ENCODE peak calls at places on chromosome 3, in eight cellular contexts. H is uterus, W is upper lobe of right lung, F is neural progenitor cell, N is esophagus squamous epithelium, Z is ovary, I is fibroblast of lung, E is OCI-LY7. G is an unnamed sample.

GRCh38 chr3:115680802-115681345 is 57.6 kb downstream of the GAP43 start:
- DNase-seq in H (no peak), N (no peak), I (peak; percentile 54), F (no peak), W (no peak), Z (no peak), E (no peak), G (no peak)

GRCh38 chr3:151086484-151087456 is 1.3 kb downstream of the MED12L start:
- DNase-seq in E (peak; percentile 92), N (peak; percentile 14), F (peak; percentile 94), H (peak; percentile 68), Z (peak; percentile 62), I (peak; percentile 84), W (peak; percentile 85), G (peak; percentile 55)

GRCh38 chr3:58249358-58250092 is 11.9 kb downstream of the ABHD6 start:
- DNase-seq in N (no peak), F (peak; percentile 91), I (peak; percentile 28), H (no peak), W (no peak), E (no peak), Z (no peak), G (no peak)

GRCh38 chr3:71753716-71754609 is at the start of gene GPR27:
- DNase-seq in F (peak; percentile 78), I (peak; percentile 29), E (no peak), Z (no peak), N (no peak), H (peak; percentile 29), W (peak; percentile 70), G (no peak)

GRCh38 chr3:184261270-184262165 is at the start of gene CAMK2N2:
- DNase-seq in E (peak; percentile 33), N (no peak), I (peak; percentile 38), F (peak; percentile 81), Z (no peak), W (peak; percentile 76), H (no peak), G (no peak)

GRCh38 chr3:187247398-187247797 is 44.1 kb downstream of the MASP1 start:
- DNase-seq in Z (no peak), N (no peak), I (no peak), W (no peak), E (peak; percentile 1), H (no peak), F (no peak), G (no peak)

GRCh38 chr3:86948840-86949239 is 42.1 kb downstream of the VGLL3 start:
- DNase-seq in E (no peak), I (peak; percentile 84), N (no peak), F (no peak), W (no peak), H (no peak), Z (no peak), G (no peak)

GRCh38 chr3:102715030-102715697 is 280.3 kb downstream of the ZPLD1 start:
- DNase-seq in N (no peak), H (no peak), I (peak; percentile 2), W (no peak), F (no peak), E (no peak), Z (no peak), G (no peak)

GRCh38 chr3:133927543-133928066 is 31.9 kb upstream of the RAB6B start:
- DNase-seq in H (peak; percentile 62), W (peak; percentile 84), I (peak; percentile 29), F (peak; percentile 82), E (peak; percentile 45), Z (peak; percentile 63), N (no peak), G (no peak)

GRCh38 chr3:135865554-135865953 is 100.0 kb upstream of the PPP2R3A start:
- DNase-seq in H (no peak), I (no peak), E (no peak), Z (no peak), N (no peak), F (no peak), W (no peak), G (no peak)

GRCh38 chr3:175573226-175573625 is 714.1 kb downstream of the NAALADL2 start:
- DNase-seq in N (no peak), W (no peak), Z (no peak), F (no peak), I (no peak), E (no peak), H (no peak), G (no peak)

GRCh38 chr3:39279745-39280517 is at the start of gene CX3CR1:
- DNase-seq in Z (no peak), N (no peak), W (no peak), I (no peak), H (no peak), F (no peak), E (no peak), G (no peak)

GRCh38 chr3:50226888-50227389 is 9.1 kb upstream of the GNAI2 start:
- DNase-seq in Z (no peak), N (no peak), I (peak; percentile 47), H (no peak), W (no peak), F (no peak), E (peak; percentile 58), G (no peak)

GRCh38 chr3:128698211-128699011 is 27.6 kb upstream of the RAB7A start:
- DNase-seq in H (peak; percentile 43), N (no peak), W (peak; percentile 78), I (no peak), F (peak; percentile 56), E (no peak), Z (peak; percentile 36), G (no peak)

GRCh38 chr3:128706171-128706570 is 19.8 kb upstream of the RAB7A start:
- DNase-seq in H (no peak), Z (no peak), I (no peak), F (no peak), N (no peak), W (no peak), E (no peak), G (no peak)

GRCh38 chr3:128703561-128703960 is 22.4 kb upstream of the RAB7A start:
- DNase-seq in N (no peak), Z (no peak), I (no peak), E (no peak), F (no peak), W (peak; percentile 74), H (no peak), G (no peak)

GRCh38 chr3:128701342-128702212 is 24.4 kb upstream of the RAB7A start:
- DNase-seq in I (peak; percentile 14), H (no peak), F (no peak), N (no peak), W (no peak), Z (no peak), E (no peak), G (no peak)

GRCh38 chr3:128702391-128702790 is 23.6 kb upstream of the RAB7A start:
- DNase-seq in F (no peak), I (no peak), H (no peak), Z (no peak), E (no peak), N (no peak), W (no peak), G (no peak)
- H3K4me1 ChIP-seq in F (no peaks in the 10 kb centered on the region), I (peaks cover 2% of the 10 kb centered on the region), H (no peaks in the 10 kb centered on the region), Z (no peaks in the 10 kb centered on the region), E (peaks cover 14% of the 10 kb centered on the region), N (peaks cover 13% of the 10 kb centered on the region), W (peaks cover 8% of the 10 kb centered on the region), G (no peaks in the 10 kb centered on the region)

GRCh38 chr3:140459462-140459861 is 218.4 kb upstream of the TRIM42 start:
- DNase-seq in Z (no peak), I (no peak), F (no peak), H (no peak), E (no peak), N (no peak), W (no peak), G (no peak)

GRCh38 chr3:140455476-140455875 is 222.4 kb upstream of the TRIM42 start:
- DNase-seq in W (no peak), I (no peak), F (no peak), Z (no peak), E (no peak), N (no peak), H (no peak), G (no peak)

GRCh38 chr3:140453750-140454149 is 224.1 kb upstream of the TRIM42 start:
- DNase-seq in W (no peak), I (no peak), F (no peak), E (no peak), Z (no peak), N (no peak), H (no peak), G (no peak)

GRCh38 chr3:140456974-140457373 is 220.9 kb upstream of the TRIM42 start:
- DNase-seq in Z (no peak), H (no peak), F (no peak), W (no peak), E (no peak), I (no peak), N (no peak), G (no peak)
- TF ChIP-seq CTCF in Z (no peak), H (no peak), F (no peak), W (no peak), E (no peak), I (no peak), N (no peak), G (no peak)

GRCh38 chr3:37026851-37027250 is 33.5 kb downstream of the MLH1 start:
- DNase-seq in I (no peak), E (no peak), H (no peak), W (no peak), Z (no peak), N (no peak), F (no peak), G (no peak)

GRCh38 chr3:37030573-37030972 is 37.3 kb downstream of the MLH1 start:
- DNase-seq in E (no peak), H (no peak), W (no peak), I (no peak), N (no peak), F (no peak), Z (no peak), G (no peak)

GRCh38 chr3:37029516-37030163 is 36.3 kb downstream of the MLH1 start:
- DNase-seq in F (no peak), I (no peak), E (no peak), H (no peak), Z (no peak), N (no peak), W (no peak), G (no peak)

GRCh38 chr3:37029111-37029510 is 35.8 kb downstream of the MLH1 start:
- DNase-seq in N (no peak), E (no peak), Z (no peak), F (no peak), I (no peak), W (no peak), H (no peak), G (no peak)

DNA sequence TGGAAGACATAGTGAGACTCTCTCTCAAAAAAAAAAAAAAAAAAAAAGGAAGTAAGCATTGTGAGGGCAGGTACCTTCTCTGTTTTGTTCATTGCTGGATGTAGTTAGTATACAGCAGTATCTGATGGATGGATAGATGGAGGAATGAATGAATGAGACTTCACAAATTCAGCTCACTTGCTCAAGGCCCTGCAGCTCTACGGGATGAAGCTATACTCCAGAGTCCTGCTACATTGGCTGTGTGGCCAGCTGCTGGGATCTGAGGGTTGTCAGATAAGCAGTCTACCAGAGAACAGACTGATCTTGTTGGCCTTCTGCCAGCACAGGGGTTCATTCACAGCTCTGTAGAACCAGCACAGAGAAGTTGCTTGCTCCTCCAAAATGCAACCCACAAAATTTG is 35.0 kb downstream of the MLH1 start:
- DNase-seq in H (no peak), E (no peak), Z (peak; percentile 33), I (no peak), N (no peak), W (no peak), F (no peak), G (no peak)
- H3K4me1 ChIP-seq in H (no peaks in the 10 kb centered on the region), E (peaks cover 17% of the 10 kb centered on the region), Z (peaks cover 9% of the 10 kb centered on the region), I (peaks cover 2% of the 10 kb centered on the region), N (peaks cover 9% of the 10 kb centered on the region), W (peaks cover 6% of the 10 kb centered on the region), F (no peaks in the 10 kb centered on the region), G (peaks cover 31% of the 10 kb centered on the region)

GRCh38 chr3:127254730-127255129 is 33.1 kb downstream of the PRR20G start:
- DNase-seq in Z (no peak), W (no peak), H (no peak), E (peak; percentile 1), N (no peak), I (no peak), F (no peak), G (no peak)
- TF ChIP-seq CTCF in Z (no peak), W (peak; percentile 32), H (no peak), E (peak; percentile 43), N (no peak), I (no peak), F (peak; percentile 28), G (peak; percentile 12)

G was measured in tibial nerve.